ENCODE peak calls at places on chromosomes 7 and 10, in ten cellular contexts. E is AG04449; D is stomach; L is CD8-positive, alpha-beta T cell; I is astrocyte; V is tibial nerve; C is cardiac fibroblast; K is PC-3; X is IMR-90; U is breast epithelium. G is an unnamed sample.

GRCh38 chr7:881441-882234 is 5.3 kb downstream of the GET4 start:
- DNase-seq in U (no peak), I (no peak), K (no peak), X (no peak), E (no peak), V (no peak), L (no peak), D (no peak), C (no peak), G (no peak)

GRCh38 chr10:110524864-110525242 is 27.1 kb downstream of the DUSP5 start:
- DNase-seq in D (no peak), C (no peak), I (no peak), U (no peak), K (no peak), E (no peak), L (no peak), X (no peak), V (no peak), G (no peak)

GRCh38 chr10:3548096-3548495 is 236.9 kb downstream of the KLF6 start:
- DNase-seq in I (no peak), E (no peak), L (no peak), K (no peak), V (no peak), C (peak; percentile 47), X (peak; percentile 31), D (no peak), U (no peak), G (no peak)

GRCh38 chr7:16978358-16979244 is 96.8 kb upstream of the AGR3 start:
- DNase-seq in K (peak; percentile 84), D (no peak), C (peak; percentile 51), L (no peak), E (peak; percentile 52), X (peak; percentile 88), V (no peak), U (no peak), I (peak; percentile 80), G (peak; percentile 30)

GRCh38 chr7:83366629-83367028 is 203.9 kb upstream of the PCLO start:
- DNase-seq in X (no peak), E (no peak), C (no peak), V (no peak), K (peak; percentile 52), D (no peak), I (no peak), U (no peak), L (no peak), G (no peak)

GRCh38 chr7:107754642-107755041 is 10.7 kb downstream of the CBLL1 start:
- DNase-seq in V (no peak), I (no peak), U (no peak), L (no peak), X (no peak), K (peak; percentile 13), D (no peak), E (no peak), C (no peak), G (no peak)

GRCh38 chr7:3636131-3636860 is 335.2 kb downstream of the SDK1 start:
- DNase-seq in C (no peak), E (no peak), X (peak; percentile 47), D (no peak), V (no peak), I (no peak), K (peak; percentile 5), L (no peak), U (no peak), G (no peak)

GRCh38 chr7:128425851-128426250 is 16.1 kb upstream of the IMPDH1 start:
- DNase-seq in C (peak; percentile 77), L (peak; percentile 73), I (no peak), X (peak; percentile 52), U (no peak), K (peak; percentile 73), D (peak; percentile 87), E (no peak), V (peak; percentile 68), G (no peak)

GRCh38 chr7:73892003-73892975 is 31.3 kb downstream of the TMEM270 start:
- DNase-seq in V (no peak), D (peak; percentile 46), K (peak; percentile 58), X (peak; percentile 79), U (no peak), I (peak; percentile 65), E (no peak), C (peak; percentile 74), L (no peak), G (no peak)

GRCh38 chr10:11757452-11757819 is 15.3 kb downstream of the ECHDC3 start:
- DNase-seq in L (no peak), U (no peak), I (peak; percentile 84), D (peak; percentile 77), X (peak; percentile 91), E (peak; percentile 29), C (peak; percentile 95), V (no peak), K (peak; percentile 18), G (peak; percentile 49)

GRCh38 chr7:289756-290553 is at the start of gene FOXL3:
- DNase-seq in C (no peak), V (no peak), X (no peak), U (peak; percentile 35), K (no peak), L (no peak), D (no peak), E (no peak), I (no peak), G (no peak)

GRCh38 chr7:52249741-52250140 is 785.7 kb upstream of the POM121L12 start:
- DNase-seq in I (no peak), E (no peak), L (no peak), C (no peak), K (no peak), V (no peak), X (no peak), U (no peak), D (no peak), G (no peak)

GRCh38 chr10:130108934-130109604 is 1.6 kb downstream of the C10orf143 start:
- DNase-seq in X (no peak), L (no peak), K (no peak), I (no peak), C (no peak), D (no peak), E (no peak), U (no peak), V (no peak), G (no peak)

GRCh38 chr10:15405319-15405718 is 34.2 kb upstream of the FAM171A1 start:
- DNase-seq in L (no peak), U (no peak), V (no peak), I (no peak), K (no peak), X (no peak), E (no peak), C (no peak), D (no peak), G (no peak)

GRCh38 chr7:130071701-130072622 is 1.6 kb downstream of the KLHDC10 start:
- DNase-seq in K (peak; percentile 88), X (peak; percentile 90), D (peak; percentile 51), E (peak; percentile 37), L (peak; percentile 58), V (no peak), C (peak; percentile 91), I (peak; percentile 75), U (no peak), G (peak; percentile 84)

GRCh38 chr10:7085913-7086589 is 324.8 kb downstream of the SFMBT2 start:
- DNase-seq in U (no peak), K (no peak), I (peak; percentile 67), L (no peak), C (peak; percentile 63), E (peak; percentile 24), X (peak; percentile 72), V (no peak), D (no peak), G (no peak)

DNA sequence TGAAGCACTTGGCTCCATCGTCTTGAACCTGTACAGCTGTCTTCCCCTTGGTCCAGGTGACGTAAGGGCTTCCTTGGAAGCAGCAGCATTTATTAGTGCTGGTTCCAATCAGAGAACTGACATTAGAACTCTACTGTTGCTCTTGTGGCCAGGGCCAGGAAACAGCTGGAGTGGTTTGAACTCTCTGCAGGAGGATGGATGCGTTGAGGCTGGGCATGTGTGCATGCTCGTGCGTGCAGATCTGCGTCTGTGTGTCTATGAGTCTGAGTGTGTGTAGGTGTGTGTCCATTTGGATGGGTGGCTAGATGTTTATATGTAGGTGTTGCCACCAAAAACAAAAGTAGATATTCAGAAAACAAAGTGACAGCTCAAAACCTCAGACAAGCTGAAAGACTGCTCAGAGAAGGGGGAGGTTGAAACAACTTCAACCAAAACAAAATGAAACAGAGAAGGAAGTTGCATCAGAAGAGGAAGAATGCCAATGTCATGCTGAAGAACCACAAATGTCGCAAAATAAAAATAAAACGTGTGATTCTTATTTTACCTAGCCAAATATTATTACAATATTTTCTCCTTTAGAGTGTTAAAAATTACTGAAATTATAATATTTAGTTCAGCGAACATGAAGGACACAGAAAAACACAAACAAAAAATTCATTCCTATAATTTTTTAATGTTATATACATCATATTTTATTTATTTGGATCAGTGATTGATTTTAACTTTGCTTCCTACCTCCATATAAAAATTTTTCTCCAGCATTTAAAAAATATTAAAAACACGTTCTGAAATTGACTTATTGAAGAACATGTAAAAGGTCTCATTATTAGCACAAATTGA is 96.1 kb upstream of the MKLN1 start:
- DNase-seq in D (peak; percentile 31), C (peak; percentile 70), I (peak; percentile 18), K (no peak), E (no peak), V (peak; percentile 24), U (no peak), X (peak; percentile 79), L (peak; percentile 86), G (no peak)
- H3K4me3 ChIP-seq in D (no peak overlapping the region), C (no peak overlapping the region), I (no peak overlapping the region), K (no peak overlapping the region), E (no peak overlapping the region), V (no peak overlapping the region), U (no peak overlapping the region), X (no peak overlapping the region), L (peak overlapping the region; percentile 13), G (no peak overlapping the region)

GRCh38 chr7:8214162-8214897 is 47.6 kb downstream of the ICA1 start:
- DNase-seq in C (no peak), D (no peak), U (no peak), E (no peak), X (peak; percentile 9), I (peak; percentile 26), L (no peak), V (no peak), K (peak; percentile 9), G (peak; percentile 32)
- TF ChIP-seq CTCF in C (no peak), D (no peak), U (no peak), E (no peak), X (no peak), I (no peak), L (no peak), V (no peak), K (no peak), G (no peak)

GRCh38 chr7:27911920-27912319 is 172.0 kb downstream of the TAX1BP1 start:
- DNase-seq in L (no peak), K (no peak), U (no peak), X (no peak), E (no peak), C (no peak), D (no peak), V (no peak), I (no peak), G (no peak)
- H3K4me3 ChIP-seq in L (no peak overlapping the region), K (no peak overlapping the region), U (no peak overlapping the region), X (no peak overlapping the region), E (no peak overlapping the region), C (no peak overlapping the region), D (no peak overlapping the region), V (no peak overlapping the region), I (no peak overlapping the region), G (no peak overlapping the region)

DNA sequence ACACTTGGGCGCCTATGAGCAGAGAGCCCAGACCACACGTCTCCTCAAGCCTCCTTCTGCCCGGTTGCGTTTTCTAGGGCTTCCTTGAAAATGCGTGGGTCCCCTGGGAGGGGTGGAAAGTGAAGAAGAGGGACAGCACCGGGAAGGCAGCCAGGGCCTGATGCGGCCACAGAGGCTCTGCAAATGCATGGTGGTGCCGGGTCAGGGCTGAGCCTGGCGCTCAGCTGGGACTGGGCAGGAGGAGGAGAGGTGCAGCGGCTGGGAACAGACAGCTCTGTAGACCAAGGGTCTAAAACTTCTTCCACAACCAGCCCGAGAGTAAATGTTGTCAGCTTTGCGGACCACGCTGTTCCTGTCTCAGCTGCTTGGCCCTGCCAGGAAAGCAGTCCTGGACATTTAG is 1.6 kb downstream of the DPYSL4 start:
- DNase-seq in L (no peak), I (no peak), K (no peak), U (no peak), D (no peak), E (no peak), X (no peak), C (no peak), V (no peak), G (no peak)
- TF ChIP-seq CTCF in L (no peak), I (no peak), K (no peak), U (no peak), D (no peak), E (no peak), X (no peak), C (no peak), V (no peak), G (no peak)